ENCODE peak calls at places on chromosomes 4 and X, in six cellular contexts. G is A549, B is ovary, Q is upper lobe of left lung, I is H1, T is transverse colon. U is an unnamed sample.
A peak's percentile ranks its signal among the peaks of the same experiment; 100 is the strongest.

GRCh38 chrX:72247206-72247944 is 8.5 kb upstream of the ERCC6L start:
- DNase-seq in T (peak; percentile 77), I (no peak), B (peak; percentile 33), Q (no peak), G (no peak), U (no peak)

GRCh38 chrX:7515681-7516413 is 327.1 kb upstream of the VCX start:
- DNase-seq in B (no peak), T (no peak), I (no peak), G (no peak), Q (no peak), U (no peak)

GRCh38 chr4:168832746-168833575 is 177.1 kb downstream of the CBR4 start:
- DNase-seq in B (peak; percentile 72), I (peak; percentile 80), Q (peak; percentile 90), G (peak; percentile 19), T (peak; percentile 19), U (peak; percentile 81)

GRCh38 chr4:70858454-70858853 is 18.8 kb upstream of the GRSF1 start:
- DNase-seq in Q (no peak), G (no peak), I (no peak), B (no peak), T (no peak), U (no peak)

GRCh38 chr4:148800943-148801342 is 358.7 kb upstream of the NR3C2 start:
- DNase-seq in G (no peak), T (no peak), Q (no peak), B (no peak), I (no peak), U (no peak)

GRCh38 chr4:175827510-175827909 is 15.4 kb upstream of the GPM6A start:
- DNase-seq in T (no peak), I (no peak), G (no peak), B (no peak), Q (no peak), U (no peak)

GRCh38 chrX:154019061-154019621 is 561 bp downstream of the IRAK1 start:
- DNase-seq in Q (peak; percentile 81), G (no peak), B (no peak), T (peak; percentile 21), I (no peak), U (no peak)

GRCh38 chr4:183492791-183493221 is 12.1 kb upstream of the ING2 start:
- DNase-seq in Q (no peak), B (no peak), I (no peak), G (no peak), T (no peak), U (no peak)

GRCh38 chrX:50814701-50815476 is 895 bp upstream of the SHROOM4 start:
- DNase-seq in I (no peak), Q (peak; percentile 3), G (no peak), B (no peak), T (no peak), U (no peak)

GRCh38 chrX:102841706-102842003 is 95.4 kb upstream of the RAB40AL start:
- DNase-seq in I (no peak), T (no peak), B (no peak), G (no peak), Q (no peak), U (no peak)

GRCh38 chr4:188092824-188093223 is 16.6 kb downstream of the TRIML2 start:
- DNase-seq in Q (no peak), T (no peak), B (no peak), I (no peak), G (no peak), U (no peak)

GRCh38 chr4:72468904-72469502 is 100.0 kb downstream of the ADAMTS3 start:
- DNase-seq in B (no peak), I (no peak), G (peak; percentile 0), Q (no peak), T (no peak), U (no peak)

GRCh38 chrX:151725338-151725614 is 9.3 kb upstream of the CNGA2 start:
- DNase-seq in I (no peak), G (no peak), T (no peak), B (no peak), Q (no peak), U (no peak)

GRCh38 chr4:48722509-48723446 is 57.3 kb downstream of the FRYL start:
- DNase-seq in B (no peak), T (no peak), I (no peak), Q (no peak), G (no peak), U (no peak)

GRCh38 chr4:187541666-187542065 is 453.9 kb upstream of the ZFP42 start:
- DNase-seq in T (no peak), I (no peak), G (no peak), Q (no peak), B (no peak), U (no peak)

GRCh38 chr4:184250795-184251679 is 33.4 kb upstream of the ENPP6 start:
- DNase-seq in T (no peak), I (peak; percentile 46), G (peak; percentile 22), B (no peak), Q (no peak), U (no peak)

GRCh38 chr4:1346781-1347409 is at the start of gene UVSSA:
- DNase-seq in Q (peak; percentile 100), G (peak; percentile 98), I (peak; percentile 100), B (peak; percentile 100), T (peak; percentile 100), U (peak; percentile 100)
- TF ChIP-seq POLR2A in Q (no peak), G (peak; percentile 47), I (no peak), B (peak; percentile 97), T (peak; percentile 54), U (peak; percentile 17)

DNA sequence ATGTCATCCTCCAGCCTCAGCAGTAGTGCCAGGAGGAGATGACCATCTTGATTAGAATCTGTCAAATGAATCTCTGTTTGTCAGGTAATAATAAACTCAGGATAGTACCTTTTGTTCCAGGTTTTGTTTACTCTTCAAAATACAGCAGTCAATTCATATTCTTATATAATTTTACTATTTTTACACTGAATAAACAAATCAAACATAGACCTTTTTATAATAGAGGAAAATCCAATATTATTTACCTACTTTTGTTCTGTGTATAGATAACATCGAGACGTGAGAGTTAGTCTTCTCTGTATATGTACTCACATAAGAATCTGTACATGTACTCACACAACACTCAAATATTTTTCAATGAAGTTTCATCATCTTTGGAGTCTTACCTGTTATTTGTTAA is 365.4 kb upstream of the EPHA5 start:
- DNase-seq in I (no peak), G (no peak), B (no peak), T (no peak), Q (no peak), U (no peak)
- TF ChIP-seq EP300 in I (no peak), G (no peak), B (no peak), T (no peak), Q (no peak), U (no peak)

GRCh38 chrX:47583240-47583861 is 1.1 kb downstream of the TIMP1 start:
- DNase-seq in Q (no peak), G (no peak), I (no peak), B (no peak), T (no peak), U (no peak)

GRCh38 chrX:47584714-47585113 is 2.5 kb downstream of the TIMP1 start:
- DNase-seq in G (no peak), T (no peak), Q (no peak), I (no peak), B (no peak), U (no peak)

GRCh38 chrX:47585273-47585672 is 3.0 kb downstream of the TIMP1 start:
- DNase-seq in G (no peak), T (no peak), B (no peak), Q (peak; percentile 34), I (no peak), U (no peak)

GRCh38 chrX:47579537-47579936 is 2.7 kb upstream of the TIMP1 start:
- DNase-seq in T (no peak), Q (no peak), B (no peak), G (peak; percentile 10), I (no peak), U (no peak)

DNA sequence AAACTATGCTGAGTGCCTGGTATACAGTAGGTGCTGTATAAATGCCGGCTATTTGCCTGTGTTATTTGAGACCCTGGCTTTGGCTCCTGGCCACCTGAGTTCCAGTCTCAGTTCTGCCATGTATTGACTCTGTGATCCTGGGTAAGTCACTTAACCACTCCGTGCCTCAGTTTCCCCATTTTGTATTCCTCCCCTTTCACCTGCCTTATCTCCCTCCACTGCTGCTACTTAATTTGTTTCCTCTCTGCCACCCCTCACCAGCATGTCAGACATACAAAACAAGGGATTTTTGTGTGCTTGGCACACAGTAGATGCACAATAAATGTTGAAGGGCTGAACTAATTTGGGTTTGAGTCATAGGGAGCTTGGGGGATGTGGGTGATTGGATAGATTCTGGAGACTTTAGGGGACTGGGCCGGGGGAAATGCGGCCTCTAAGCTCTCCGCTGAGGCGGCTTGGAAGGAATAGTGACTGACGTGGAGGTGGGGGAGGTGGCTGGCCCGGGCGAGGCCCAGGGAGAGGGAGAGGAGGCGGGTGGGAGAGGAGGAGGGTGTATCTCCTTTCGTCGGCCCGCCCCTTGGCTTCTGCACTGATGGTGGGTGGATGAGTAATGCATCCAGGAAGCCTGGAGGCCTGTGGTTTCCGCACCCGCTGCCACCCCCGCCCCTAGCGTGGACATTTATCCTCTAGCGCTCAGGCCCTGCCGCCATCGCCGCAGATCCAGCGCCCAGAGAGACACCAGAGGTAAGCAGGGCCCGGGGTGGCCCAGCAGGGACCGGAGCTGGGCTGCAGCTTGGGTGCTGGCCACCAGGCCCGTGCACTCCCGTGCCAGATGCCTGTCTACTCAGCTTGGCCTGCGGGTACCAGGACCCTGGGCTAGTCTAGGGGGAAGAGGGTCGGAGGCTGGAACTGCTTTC is at the start of gene TIMP1:
- DNase-seq in I (peak; percentile 70), T (peak; percentile 82), B (peak; percentile 91), Q (peak; percentile 89), G (peak; percentile 81), U (peak; percentile 97)
- TF ChIP-seq POLR2A in I (no peak), T (no peak), B (peak; percentile 68), Q (no peak), G (peak; percentile 59), U (no peak)

DNA sequence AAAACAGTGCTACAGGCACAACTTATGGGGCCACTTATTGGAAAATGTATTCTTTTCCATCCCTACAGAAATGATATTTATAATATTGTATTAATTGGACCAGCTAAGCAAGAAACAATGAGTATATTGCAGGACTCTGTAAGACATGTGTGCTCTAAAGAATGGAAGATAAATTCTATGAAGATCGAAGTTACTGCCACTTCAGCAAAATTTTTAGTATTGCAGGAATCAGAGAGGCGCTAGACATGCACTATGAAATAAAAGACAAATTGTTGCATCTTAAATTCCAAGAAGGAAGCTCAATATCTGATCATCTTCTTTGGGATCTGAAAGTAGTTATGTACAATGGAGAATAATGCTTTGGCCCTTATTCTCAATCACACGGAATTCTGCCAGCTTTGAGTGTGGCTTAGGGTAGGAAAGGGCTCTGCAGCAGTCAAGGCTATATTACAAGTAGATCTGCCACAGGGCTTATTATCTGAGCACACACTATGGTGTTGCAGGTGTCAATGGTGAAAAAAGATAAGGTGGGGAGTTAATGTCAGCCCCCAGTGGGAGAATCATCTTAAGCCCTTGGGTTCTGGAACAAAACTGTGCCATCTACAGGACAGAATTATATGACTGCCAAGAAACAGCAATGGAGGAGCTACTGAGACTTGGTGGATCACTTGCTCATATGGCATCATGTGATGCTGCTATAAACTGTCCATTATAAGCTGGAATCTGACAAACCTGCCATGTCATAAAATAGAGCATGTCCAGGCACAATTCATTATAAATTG is 334.0 kb upstream of the NDST3 start:
- DNase-seq in B (no peak), T (no peak), G (no peak), I (no peak), Q (no peak), U (no peak)
- TF ChIP-seq EP300 in B (no peak), T (no peak), G (no peak), I (no peak), Q (no peak), U (no peak)

GRCh38 chrX:101347859-101348451 is 587 bp downstream of the TIMM8A start:
- DNase-seq in I (no peak), T (no peak), G (peak; percentile 35), Q (no peak), B (no peak), U (no peak)

GRCh38 chrX:101348452-101349222 is at the start of gene TIMM8A:
- DNase-seq in B (peak; percentile 75), G (peak; percentile 82), Q (peak; percentile 95), I (peak; percentile 72), T (peak; percentile 85), U (peak; percentile 89)
- TF ChIP-seq POLR2A in B (no peak), G (peak; percentile 95), Q (no peak), I (peak; percentile 52), T (peak; percentile 66), U (no peak)

U was measured in sigmoid colon.